ENCODE peak calls at places on chromosomes 11 and 22, in nine cellular contexts. R, O, S, B, Z, N, X, P and W are unnamed samples.

GRCh38 chr11:45563801-45564200 is 101.6 kb downstream of the CHST1 start:
- DNase-seq in B (no peak), Z (no peak), S (no peak), P (no peak), N (no peak), X (no peak), R (no peak), O (no peak), W (peak; percentile 92)

GRCh38 chr22:30239421-30240405 is 6.8 kb downstream of the LIF start:
- DNase-seq in O (no peak), B (no peak), Z (no peak), P (no peak), S (no peak), R (no peak), X (no peak), N (no peak), W (no peak)

GRCh38 chr11:57354699-57355098 is 16.5 kb downstream of the P2RX3 start:
- DNase-seq in B (no peak), P (no peak), O (no peak), R (no peak), X (no peak), S (no peak), Z (no peak), N (no peak), W (no peak)

GRCh38 chr11:75703709-75704237 is 13.9 kb upstream of the MOGAT2 start:
- DNase-seq in X (no peak), S (no peak), R (no peak), N (no peak), P (no peak), B (no peak), Z (no peak), O (no peak), W (no peak)

GRCh38 chr11:19327280-19327679 is 86.5 kb upstream of the E2F8 start:
- DNase-seq in N (no peak), O (no peak), S (no peak), R (no peak), X (no peak), Z (no peak), B (no peak), P (no peak), W (no peak)

GRCh38 chr11:45935349-45936064 is 13.1 kb downstream of the LARGE2 start:
- DNase-seq in S (no peak), R (no peak), O (no peak), N (no peak), P (no peak), B (no peak), X (no peak), Z (no peak), W (no peak)

GRCh38 chr11:117457031-117457785 is 129.6 kb downstream of the CEP164 start:
- DNase-seq in P (no peak), S (no peak), Z (no peak), N (no peak), O (no peak), B (no peak), X (no peak), R (no peak), W (no peak)

GRCh38 chr11:94762208-94762607 is 5.9 kb upstream of the AMOTL1 start:
- DNase-seq in X (no peak), P (no peak), S (no peak), O (no peak), R (no peak), N (no peak), B (no peak), Z (no peak), W (no peak)

GRCh38 chr11:114027941-114028340 is 31.6 kb upstream of the ZBTB16 start:
- DNase-seq in X (no peak), R (no peak), S (no peak), O (no peak), P (no peak), Z (no peak), N (no peak), B (no peak), W (peak; percentile 29)

GRCh38 chr11:86551693-86552092 is 120.7 kb downstream of the ME3 start:
- DNase-seq in Z (no peak), P (no peak), S (no peak), X (no peak), N (no peak), R (no peak), B (no peak), O (no peak), W (no peak)

DNA sequence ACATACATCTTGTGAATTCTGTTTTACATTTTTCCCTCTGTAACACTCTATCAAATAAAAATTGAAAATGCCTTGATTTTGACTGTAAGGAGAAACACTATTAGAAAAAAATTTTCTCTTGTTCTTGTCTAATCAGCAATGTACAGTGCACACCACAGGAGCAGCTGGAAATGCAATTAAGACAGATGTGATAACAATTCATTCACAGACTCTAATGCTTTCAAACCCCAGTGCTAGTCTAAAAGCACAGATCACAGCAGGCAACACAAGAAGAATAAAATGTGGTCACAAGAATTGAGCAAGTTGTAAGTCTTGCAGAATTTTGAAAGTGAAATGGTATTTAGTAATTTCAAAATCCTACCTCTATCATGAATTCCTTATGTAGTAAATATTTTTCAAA is 376.1 kb downstream of the LUZP2 start:
- DNase-seq in Z (no peak), X (no peak), N (no peak), R (no peak), B (no peak), O (no peak), P (no peak), S (no peak), W (peak; percentile 1)
- H3K36me3 ChIP-seq in Z (no peaks in the 10 kb centered on the region), X (no peaks in the 10 kb centered on the region), N (no peaks in the 10 kb centered on the region), R (no peaks in the 10 kb centered on the region), B (no peaks in the 10 kb centered on the region), O (no peaks in the 10 kb centered on the region), P (no peaks in the 10 kb centered on the region), S (no peaks in the 10 kb centered on the region), W (no peaks in the 10 kb centered on the region)

GRCh38 chr11:111128471-111128870 is 117.1 kb upstream of the POU2AF2 start:
- DNase-seq in O (no peak), P (no peak), Z (no peak), S (no peak), X (no peak), N (no peak), B (no peak), R (no peak), W (no peak)

GRCh38 chr11:111119751-111120150 is 125.8 kb upstream of the POU2AF2 start:
- DNase-seq in N (no peak), O (no peak), B (no peak), S (no peak), R (no peak), P (no peak), X (no peak), Z (no peak), W (no peak)

GRCh38 chr11:111120221-111120620 is 125.3 kb upstream of the POU2AF2 start:
- DNase-seq in R (no peak), X (no peak), O (no peak), Z (peak; percentile 58), S (no peak), B (no peak), P (no peak), N (no peak), W (no peak)

GRCh38 chr11:111120691-111121090 is 124.8 kb upstream of the POU2AF2 start:
- DNase-seq in N (no peak), X (no peak), O (no peak), P (no peak), S (no peak), B (no peak), Z (no peak), R (no peak), W (no peak)

DNA sequence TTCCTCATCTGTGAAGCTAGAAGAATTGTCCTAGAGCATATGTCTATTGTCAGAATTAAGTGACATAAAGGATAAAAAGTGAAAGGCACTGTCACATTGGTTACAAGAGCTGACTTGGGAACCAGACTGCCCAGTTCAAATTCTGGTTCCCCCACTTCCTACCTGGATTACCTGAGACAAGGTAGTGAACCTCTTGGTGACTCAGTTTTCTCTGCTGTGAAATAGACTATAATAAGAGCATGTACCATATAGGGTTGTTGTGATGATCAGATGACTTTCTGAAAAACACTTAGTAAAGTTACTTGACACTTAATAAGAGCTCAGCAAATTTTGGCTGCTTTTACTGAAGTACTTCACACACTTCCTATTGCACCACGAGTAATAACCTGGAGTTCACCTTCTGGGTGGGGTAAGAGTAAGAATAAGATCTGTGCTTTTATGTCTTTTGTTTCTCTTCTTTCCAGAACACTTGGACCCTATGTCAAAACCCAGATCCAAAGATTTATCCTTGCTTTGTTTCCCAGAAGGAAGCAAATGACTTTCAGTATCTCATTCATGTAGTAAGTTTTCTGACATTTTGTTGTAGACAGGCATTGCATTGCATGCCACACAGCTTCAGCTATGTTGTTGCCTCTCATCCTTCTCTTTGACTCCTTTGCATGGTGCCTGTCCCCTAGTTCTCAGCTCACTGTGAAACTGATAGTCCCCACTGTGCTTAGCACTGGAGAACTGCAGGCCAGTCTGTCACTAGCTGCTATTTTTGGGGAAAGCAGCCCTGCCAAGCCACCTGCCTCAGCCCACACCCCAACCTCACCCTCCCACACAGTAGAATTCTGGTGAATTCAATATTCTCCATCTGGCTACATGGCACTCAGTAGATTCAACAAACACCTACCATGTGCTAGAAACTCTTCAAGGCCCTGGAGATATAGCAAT is 121.8 kb upstream of the POU2AF2 start:
- DNase-seq in P (no peak), B (no peak), R (no peak), O (no peak), S (no peak), Z (no peak), X (no peak), N (no peak), W (no peak)
- H3K27ac ChIP-seq in P (no peak overlapping the region), B (no peak overlapping the region), R (no peak overlapping the region), O (no peak overlapping the region), S (no peak overlapping the region), Z (no peak overlapping the region), X (no peak overlapping the region), N (no peak overlapping the region), W (no peak overlapping the region)

GRCh38 chr11:9693801-9694553 is 30.1 kb downstream of the SWAP70 start:
- DNase-seq in N (no peak), R (no peak), B (no peak), P (no peak), O (no peak), S (no peak), Z (no peak), X (no peak), W (no peak)

GRCh38 chr11:9689721-9690120 is 25.8 kb downstream of the SWAP70 start:
- DNase-seq in Z (peak; percentile 64), X (no peak), B (no peak), R (no peak), N (no peak), P (no peak), O (no peak), S (no peak), W (no peak)

GRCh38 chr11:9692696-9693095 is 28.8 kb downstream of the SWAP70 start:
- DNase-seq in O (no peak), N (no peak), S (no peak), X (no peak), R (no peak), Z (no peak), B (no peak), P (no peak), W (no peak)

GRCh38 chr11:9688716-9689511 is 25.0 kb downstream of the SWAP70 start:
- DNase-seq in S (no peak), B (no peak), X (no peak), O (no peak), Z (no peak), R (peak; percentile 46), P (peak; percentile 24), N (no peak), W (peak; percentile 78)

GRCh38 chr11:9691865-9692264 is 28.0 kb downstream of the SWAP70 start:
- DNase-seq in R (no peak), P (no peak), B (no peak), O (no peak), X (no peak), N (no peak), Z (no peak), S (no peak), W (no peak)
- H3K4me1 ChIP-seq in R (peaks cover 5% of the 10 kb centered on the region), P (no peaks in the 10 kb centered on the region), B (peaks cover 13% of the 10 kb centered on the region), O (peaks cover 31% of the 10 kb centered on the region), X (peaks cover 2% of the 10 kb centered on the region), N (peaks cover 60% of the 10 kb centered on the region), Z (peaks cover 59% of the 10 kb centered on the region), S (peaks cover 42% of the 10 kb centered on the region), W (peaks cover 20% of the 10 kb centered on the region)

GRCh38 chr11:65896009-65896999 is 3.9 kb downstream of the FOSL1 start:
- DNase-seq in O (no peak), R (no peak), B (no peak), X (no peak), N (no peak), S (no peak), P (no peak), Z (no peak), W (no peak)
- H3K36me3 ChIP-seq in O (no peaks in the 10 kb centered on the region), R (no peaks in the 10 kb centered on the region), B (no peaks in the 10 kb centered on the region), X (no peaks in the 10 kb centered on the region), N (no peaks in the 10 kb centered on the region), S (no peaks in the 10 kb centered on the region), P (peaks cover 6% of the 10 kb centered on the region), Z (no peaks in the 10 kb centered on the region), W (no peaks in the 10 kb centered on the region)